ENCODE peak calls at places on chromosomes 6 and 20, in eight cellular contexts. One of them, this sample, is unnamed.

GRCh38 chr6:159970659-159971063 is 1.8 kb downstream of the IGF2R start:
- DNase-seq in body of pancreas: no peak
- DNase-seq in ovary: no peak
- DNase-seq in adrenal gland: no peak
- DNase-seq in SJSA1: no peak
- DNase-seq in NT2/D1: no peak
- DNase-seq in adipocyte: no peak
- DNase-seq in Karpas-422: no peak
- DNase-seq in this sample: no peak

GRCh38 chr6:71544028-71544427 is 255.4 kb downstream of the OGFRL1 start:
- DNase-seq in body of pancreas: no peak
- DNase-seq in ovary: no peak
- DNase-seq in adrenal gland: no peak
- DNase-seq in SJSA1: peak; percentile 78
- DNase-seq in NT2/D1: no peak
- DNase-seq in adipocyte: peak; percentile 73
- DNase-seq in Karpas-422: no peak
- DNase-seq in this sample: no peak

GRCh38 chr20:37821691-37822655 is 81.0 kb upstream of the VSTM2L start:
- DNase-seq in body of pancreas: no peak
- DNase-seq in ovary: no peak
- DNase-seq in adrenal gland: no peak
- DNase-seq in SJSA1: peak; percentile 89
- DNase-seq in NT2/D1: no peak
- DNase-seq in adipocyte: peak; percentile 87
- DNase-seq in Karpas-422: no peak
- DNase-seq in this sample: no peak

GRCh38 chr20:53869466-53870258 is 200.7 kb downstream of the BCAS1 start:
- DNase-seq in body of pancreas: peak; percentile 81
- DNase-seq in ovary: peak; percentile 56
- DNase-seq in adrenal gland: peak; percentile 65
- DNase-seq in SJSA1: peak; percentile 64
- DNase-seq in NT2/D1: peak; percentile 87
- DNase-seq in adipocyte: peak; percentile 71
- DNase-seq in Karpas-422: peak; percentile 70
- DNase-seq in this sample: no peak

GRCh38 chr20:19396466-19397081 is 184.1 kb downstream of the SLC24A3 start:
- DNase-seq in body of pancreas: no peak
- DNase-seq in ovary: no peak
- DNase-seq in adrenal gland: no peak
- DNase-seq in SJSA1: no peak
- DNase-seq in NT2/D1: no peak
- DNase-seq in adipocyte: peak; percentile 27
- DNase-seq in Karpas-422: no peak
- DNase-seq in this sample: no peak

GRCh38 chr6:71498643-71499042 is 210.0 kb downstream of the OGFRL1 start:
- DNase-seq in body of pancreas: no peak
- DNase-seq in ovary: no peak
- DNase-seq in adrenal gland: no peak
- DNase-seq in SJSA1: no peak
- DNase-seq in NT2/D1: no peak
- DNase-seq in adipocyte: no peak
- DNase-seq in Karpas-422: no peak
- DNase-seq in this sample: no peak

GRCh38 chr6:24788031-24788665 is 10.6 kb downstream of the ARMH2 start:
- DNase-seq in body of pancreas: no peak
- DNase-seq in ovary: no peak
- DNase-seq in adrenal gland: no peak
- DNase-seq in SJSA1: no peak
- DNase-seq in NT2/D1: no peak
- DNase-seq in adipocyte: peak; percentile 42
- DNase-seq in Karpas-422: no peak
- DNase-seq in this sample: no peak

GRCh38 chr6:137893726-137894125 is 26.7 kb downstream of the TNFAIP3 start:
- DNase-seq in body of pancreas: no peak
- DNase-seq in ovary: no peak
- DNase-seq in adrenal gland: no peak
- DNase-seq in SJSA1: no peak
- DNase-seq in NT2/D1: no peak
- DNase-seq in adipocyte: no peak
- DNase-seq in Karpas-422: no peak
- DNase-seq in this sample: no peak

GRCh38 chr20:59153355-59153681 is 10.3 kb upstream of the ZNF831 start:
- DNase-seq in body of pancreas: peak; percentile 28
- DNase-seq in ovary: no peak
- DNase-seq in adrenal gland: peak; percentile 41
- DNase-seq in SJSA1: no peak
- DNase-seq in NT2/D1: no peak
- DNase-seq in adipocyte: no peak
- DNase-seq in Karpas-422: no peak
- DNase-seq in this sample: peak; percentile 77

GRCh38 chr6:40774932-40775331 is 187.8 kb upstream of the LRFN2 start:
- DNase-seq in body of pancreas: no peak
- DNase-seq in ovary: no peak
- DNase-seq in adrenal gland: no peak
- DNase-seq in SJSA1: no peak
- DNase-seq in NT2/D1: no peak
- DNase-seq in adipocyte: no peak
- DNase-seq in Karpas-422: peak; percentile 80
- DNase-seq in this sample: no peak

GRCh38 chr6:3282461-3283236 is 23.9 kb downstream of the PSMG4 start:
- DNase-seq in body of pancreas: no peak
- DNase-seq in ovary: no peak
- DNase-seq in adrenal gland: peak; percentile 3
- DNase-seq in SJSA1: no peak
- DNase-seq in NT2/D1: no peak
- DNase-seq in adipocyte: no peak
- DNase-seq in Karpas-422: no peak
- DNase-seq in this sample: peak; percentile 29

DNA sequence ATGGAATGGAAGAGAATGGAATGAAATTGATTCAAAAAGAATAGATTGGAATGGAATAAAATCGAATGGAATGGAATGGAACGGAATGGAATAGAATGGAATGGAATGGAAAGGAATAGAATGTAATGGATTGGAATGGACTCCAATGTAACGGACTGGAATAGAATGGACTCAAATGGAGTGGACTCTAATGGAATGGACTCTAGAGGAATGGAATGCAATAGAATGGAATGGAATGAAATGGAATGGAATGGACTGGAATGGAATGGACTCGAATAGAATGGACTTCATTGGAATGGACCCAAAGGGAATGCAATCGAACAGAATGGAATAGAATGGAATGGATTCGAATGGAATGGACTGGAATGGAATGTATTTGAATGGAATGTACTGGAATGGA is 19.7 kb upstream of the DEFB115 start:
- DNase-seq in body of pancreas: no peak
- DNase-seq in ovary: no peak
- DNase-seq in adrenal gland: no peak
- DNase-seq in SJSA1: no peak
- DNase-seq in NT2/D1: no peak
- DNase-seq in adipocyte: no peak
- DNase-seq in Karpas-422: no peak
- DNase-seq in this sample: no peak
- H3K9me3 ChIP-seq in body of pancreas: peaks cover 38% of the 10 kb centered on the region
- H3K9me3 ChIP-seq in ovary: no peaks in the 10 kb centered on the region
- H3K9me3 ChIP-seq in adrenal gland: no peaks in the 10 kb centered on the region
- H3K9me3 ChIP-seq in SJSA1: peaks cover 38% of the 10 kb centered on the region
- H3K9me3 ChIP-seq in NT2/D1: peaks cover 99% of the 10 kb centered on the region
- H3K9me3 ChIP-seq in adipocyte: peaks cover 25% of the 10 kb centered on the region
- H3K9me3 ChIP-seq in Karpas-422: peaks cover 82% of the 10 kb centered on the region
- H3K9me3 ChIP-seq in this sample: peaks cover 30% of the 10 kb centered on the region

GRCh38 chr6:18497006-18497405 is 109.9 kb downstream of the RNF144B start:
- DNase-seq in body of pancreas: no peak
- DNase-seq in ovary: no peak
- DNase-seq in adrenal gland: no peak
- DNase-seq in SJSA1: no peak
- DNase-seq in NT2/D1: no peak
- DNase-seq in adipocyte: no peak
- DNase-seq in Karpas-422: no peak
- DNase-seq in this sample: no peak
- H3K4me3 ChIP-seq in body of pancreas: no peak overlapping the region
- H3K4me3 ChIP-seq in ovary: no peak overlapping the region
- H3K4me3 ChIP-seq in adrenal gland: no peak overlapping the region
- H3K4me3 ChIP-seq in SJSA1: no peak overlapping the region
- H3K4me3 ChIP-seq in NT2/D1: no peak overlapping the region
- H3K4me3 ChIP-seq in adipocyte: no peak overlapping the region
- H3K4me3 ChIP-seq in Karpas-422: no peak overlapping the region
- H3K4me3 ChIP-seq in this sample: no peak overlapping the region

DNA sequence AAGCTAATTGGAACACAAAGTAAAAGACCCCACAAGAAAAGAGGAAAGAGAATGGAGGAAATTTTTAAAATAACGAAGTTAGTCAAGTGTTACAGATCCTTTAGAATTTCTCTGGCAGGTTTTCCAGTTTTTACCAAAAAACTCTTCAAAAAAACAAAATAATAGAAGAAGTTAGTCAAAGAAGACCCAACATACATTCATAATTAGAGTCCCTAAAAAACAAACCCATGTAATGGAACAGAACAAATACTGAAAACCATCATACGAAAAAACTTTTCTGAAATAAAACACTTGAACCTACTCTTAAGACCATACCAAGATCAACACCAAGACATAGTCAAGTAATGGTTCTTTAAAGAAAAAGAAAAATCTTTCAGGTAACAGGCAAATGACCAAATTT is 31.6 kb downstream of the RANBP9 start:
- DNase-seq in body of pancreas: no peak
- DNase-seq in ovary: no peak
- DNase-seq in adrenal gland: no peak
- DNase-seq in SJSA1: no peak
- DNase-seq in NT2/D1: no peak
- DNase-seq in adipocyte: no peak
- DNase-seq in Karpas-422: no peak
- DNase-seq in this sample: no peak
- H3K9me3 ChIP-seq in body of pancreas: no peaks in the 10 kb centered on the region
- H3K9me3 ChIP-seq in ovary: no peaks in the 10 kb centered on the region
- H3K9me3 ChIP-seq in adrenal gland: no peaks in the 10 kb centered on the region
- H3K9me3 ChIP-seq in SJSA1: no peaks in the 10 kb centered on the region
- H3K9me3 ChIP-seq in NT2/D1: peaks cover 8% of the 10 kb centered on the region
- H3K9me3 ChIP-seq in adipocyte: peaks cover 8% of the 10 kb centered on the region
- H3K9me3 ChIP-seq in Karpas-422: no peaks in the 10 kb centered on the region
- H3K9me3 ChIP-seq in this sample: peaks cover 8% of the 10 kb centered on the region

DNA sequence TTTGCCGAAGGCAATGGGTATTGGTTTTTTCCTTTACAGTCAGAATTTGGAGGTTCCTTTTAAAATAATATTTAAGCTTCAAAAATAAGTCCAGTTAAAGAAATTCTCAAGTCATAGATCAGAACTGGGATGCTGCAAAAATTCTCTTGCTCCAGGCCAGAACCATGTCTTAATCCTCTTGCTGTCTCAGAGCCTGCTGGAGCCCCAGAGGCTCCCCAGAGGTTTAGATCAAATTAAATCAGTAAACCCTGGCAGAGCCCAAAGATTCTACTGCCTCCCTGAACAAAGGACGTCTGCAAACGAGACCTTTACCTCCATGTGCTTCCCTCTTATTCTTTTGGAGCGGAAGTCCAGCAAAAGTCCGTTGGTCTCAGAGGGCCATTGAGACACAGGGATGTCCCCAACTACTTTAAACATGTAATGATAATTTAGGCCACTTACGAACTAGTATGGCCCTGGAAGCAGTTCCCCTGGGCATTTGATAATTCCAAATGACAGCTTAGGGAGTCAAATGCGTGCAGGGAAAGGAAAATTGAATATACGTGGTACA is 31.6 kb downstream of the SULF2 start:
- DNase-seq in body of pancreas: no peak
- DNase-seq in ovary: no peak
- DNase-seq in adrenal gland: no peak
- DNase-seq in SJSA1: no peak
- DNase-seq in NT2/D1: no peak
- DNase-seq in adipocyte: peak; percentile 17
- DNase-seq in Karpas-422: no peak
- DNase-seq in this sample: no peak
- H3K4me3 ChIP-seq in body of pancreas: no peak overlapping the region
- H3K4me3 ChIP-seq in ovary: no peak overlapping the region
- H3K4me3 ChIP-seq in adrenal gland: no peak overlapping the region
- H3K4me3 ChIP-seq in SJSA1: no peak overlapping the region
- H3K4me3 ChIP-seq in NT2/D1: no peak overlapping the region
- H3K4me3 ChIP-seq in adipocyte: no peak overlapping the region
- H3K4me3 ChIP-seq in Karpas-422: no peak overlapping the region
- H3K4me3 ChIP-seq in this sample: no peak overlapping the region

This sample was measured in upper lobe of right lung.